ENCODE peak calls at places on chromosomes 11 and 22, in four cellular contexts. B, T, G and N are unnamed samples. For H3K4me1, the result is how much of the 10 kb centered on the place peaks cover.

GRCh38 chr22:30381250-30381649 is 6.0 kb downstream of the RNF215 start:
- DNase-seq in B (no peak), T (no peak), G (no peak), N (no peak)

GRCh38 chr11:1926156-1927031 is 6.9 kb downstream of the TNNT3 start:
- DNase-seq in B (no peak), T (no peak), G (no peak), N (no peak)

GRCh38 chr11:3666023-3666530 is 5.1 kb downstream of the CHRNA10 start:
- DNase-seq in B (no peak), T (no peak), G (no peak), N (no peak)

GRCh38 chr11:69983571-69983877 is 94.6 kb upstream of the ANO1 start:
- DNase-seq in B (no peak), T (no peak), G (no peak), N (no peak)

GRCh38 chr22:26174280-26174679 is 5.0 kb downstream of the SEZ6L start:
- DNase-seq in B (no peak), T (no peak), G (no peak), N (no peak)

GRCh38 chr11:124415356-124415923 is 9.2 kb downstream of the OR8B4 start:
- DNase-seq in B (no peak), T (no peak), G (no peak), N (no peak)

GRCh38 chr11:76251576-76251975 is 45.3 kb upstream of the WNT11 start:
- DNase-seq in B (no peak), T (no peak), G (no peak), N (no peak)

GRCh38 chr11:21933095-21933494 is 259.8 kb upstream of the ANO5 start:
- DNase-seq in B (no peak), T (no peak), G (no peak), N (no peak)

GRCh38 chr11:72239296-72239848 is 4.6 kb downstream of the PHOX2A start:
- DNase-seq in B (no peak), T (peak), G (peak), N (peak)

GRCh38 chr11:94909371-94909820 is 64.0 kb downstream of the CWC15 start:
- DNase-seq in B (no peak), T (no peak), G (no peak), N (no peak)

GRCh38 chr11:76806608-76807205 is 23.6 kb downstream of the TSKU start:
- DNase-seq in B (no peak), T (no peak), G (no peak), N (no peak)

GRCh38 chr11:121520243-121521144 is 67.7 kb upstream of the SORL1-AS1 start:
- DNase-seq in B (peak), T (no peak), G (no peak), N (no peak)

GRCh38 chr11:95516786-95517185 is 272.8 kb downstream of the FAM76B start:
- DNase-seq in B (peak), T (no peak), G (no peak), N (no peak)

GRCh38 chr11:31725176-31725575 is 85.9 kb downstream of the PAX6 start:
- DNase-seq in B (no peak), T (no peak), G (no peak), N (no peak)

GRCh38 chr11:72758690-72759389 is 6.6 kb upstream of the ARAP1 start:
- DNase-seq in B (no peak), T (no peak), G (no peak), N (no peak)

GRCh38 chr11:19670030-19670761 is 42.4 kb upstream of the NAV2 start:
- DNase-seq in B (no peak), T (no peak), G (no peak), N (no peak)

GRCh38 chr22:37896181-37896592 is 9.9 kb upstream of the MICALL1 start:
- DNase-seq in B (peak), T (no peak), G (no peak), N (no peak)

GRCh38 chr11:58654079-58654907 is 31.8 kb downstream of the CNTF start:
- DNase-seq in B (no peak), T (peak), G (peak), N (peak)

GRCh38 chr22:40533712-40534378 is 102.7 kb downstream of the MRTFA start:
- DNase-seq in B (peak), T (no peak), G (no peak), N (no peak)

GRCh38 chr22:35638408-35638807 is 9.8 kb upstream of the APOL6 start:
- DNase-seq in B (no peak), T (peak), G (peak), N (peak)

GRCh38 chr11:115493905-115494304 is 10.3 kb downstream of the CADM1 start:
- DNase-seq in B (no peak), T (no peak), G (no peak), N (no peak)

GRCh38 chr11:66218846-66219620 is 49.4 kb upstream of the RAB1B start:
- DNase-seq in B (no peak), T (no peak), G (peak), N (no peak)

GRCh38 chr11:15695096-15695721 is 580.5 kb downstream of the INSC start:
- DNase-seq in B (no peak), T (no peak), G (no peak), N (no peak)

GRCh38 chr11:66280428-66280827 is 2.5 kb downstream of the CNIH2 start:
- DNase-seq in B (no peak), T (no peak), G (no peak), N (no peak)

GRCh38 chr22:32607086-32607485 is 132.5 kb downstream of the FBXO7 start:
- DNase-seq in B (no peak), T (no peak), G (peak), N (no peak)

GRCh38 chr11:75576017-75576416 is 14.0 kb downstream of the SERPINH1 start:
- DNase-seq in B (no peak), T (no peak), G (no peak), N (no peak)

GRCh38 chr11:120344302-120345004 is 8.2 kb downstream of the ARHGEF12 start:
- DNase-seq in B (peak), T (no peak), G (no peak), N (no peak)

GRCh38 chr11:110629594-110629993 is 82.6 kb downstream of the ARHGAP20 start:
- DNase-seq in B (no peak), T (peak), G (no peak), N (no peak)

GRCh38 chr11:118913411-118914125 is 12.2 kb downstream of the BCL9L start:
- DNase-seq in B (no peak), T (peak), G (no peak), N (no peak)

GRCh38 chr11:10486161-10486840 is 31.2 kb downstream of the AMPD3 start:
- DNase-seq in B (no peak), T (no peak), G (no peak), N (no peak)

GRCh38 chr11:105767945-105768344 is 158.1 kb downstream of the GRIA4 start:
- DNase-seq in B (no peak), T (no peak), G (no peak), N (no peak)

GRCh38 chr22:40521046-40521445 is 115.5 kb downstream of the MRTFA start:
- DNase-seq in B (no peak), T (no peak), G (no peak), N (no peak)

GRCh38 chr11:128022007-128022368 is 565.4 kb downstream of the ETS1 start:
- DNase-seq in B (no peak), T (no peak), G (no peak), N (no peak)

GRCh38 chr22:22400964-22401363 is 107.6 kb downstream of the ZNF280B start:
- DNase-seq in B (no peak), T (no peak), G (no peak), N (no peak)

GRCh38 chr22:27474711-27475547 is 326.6 kb downstream of the MN1 start:
- DNase-seq in B (peak), T (no peak), G (no peak), N (no peak)

GRCh38 chr11:123272565-123272964 is 77.5 kb upstream of the CLMP start:
- DNase-seq in B (peak), T (no peak), G (no peak), N (no peak)

GRCh38 chr11:15145151-15145550 is 30.4 kb downstream of the INSC start:
- DNase-seq in B (no peak), T (no peak), G (no peak), N (no peak)

GRCh38 chr11:11845551-11845950 is 3.8 kb downstream of the USP47 start:
- DNase-seq in B (no peak), T (no peak), G (no peak), N (no peak)
- H3K4me1 ChIP-seq in B (under half), T (half or more), G (half or more), N (under half)

DNA sequence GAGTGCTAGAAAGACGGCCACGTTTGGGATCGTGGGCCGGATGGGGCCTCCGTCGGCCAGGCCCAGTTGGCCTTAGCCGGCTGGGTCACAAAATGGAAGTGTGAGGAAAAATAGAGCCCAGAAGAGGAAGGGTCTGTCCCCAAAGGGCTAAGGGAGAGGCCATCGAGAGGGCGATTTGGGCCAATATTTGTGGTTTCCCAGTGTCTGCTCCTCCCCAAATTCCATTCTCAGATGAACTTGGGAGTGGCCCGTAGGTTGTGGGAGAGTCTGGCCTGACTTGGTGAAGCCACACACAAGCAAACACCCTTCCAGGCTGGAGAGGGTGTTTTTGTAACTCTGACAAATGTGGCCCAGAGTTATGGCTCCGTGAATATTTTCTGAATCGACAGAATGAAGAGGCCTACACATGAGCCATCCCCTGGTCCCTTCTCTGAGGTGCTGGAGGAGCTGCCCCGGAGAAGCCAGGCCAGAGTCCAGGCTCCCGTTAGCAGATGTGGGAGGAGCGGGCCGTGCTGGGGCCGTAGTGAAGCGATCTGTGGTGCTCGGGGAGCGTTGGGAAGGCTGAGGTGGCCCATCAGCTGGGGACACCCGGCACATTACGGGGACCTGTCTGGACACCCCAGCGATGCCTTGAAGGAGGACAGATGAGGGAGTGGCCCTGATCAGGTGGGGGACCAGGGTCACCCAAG is 73.5 kb upstream of the PPARA start:
- DNase-seq in B (no peak), T (peak), G (peak), N (peak)
- H3K4me1 ChIP-seq in B (under half), T (half or more), G (half or more), N (under half)

GRCh38 chr11:86673055-86673843 is 833 bp upstream of the ME3 start:
- DNase-seq in B (no peak), T (no peak), G (no peak), N (no peak)
- H3K4me1 ChIP-seq in B (under half), T (under half), G (under half), N (under half)

DNA sequence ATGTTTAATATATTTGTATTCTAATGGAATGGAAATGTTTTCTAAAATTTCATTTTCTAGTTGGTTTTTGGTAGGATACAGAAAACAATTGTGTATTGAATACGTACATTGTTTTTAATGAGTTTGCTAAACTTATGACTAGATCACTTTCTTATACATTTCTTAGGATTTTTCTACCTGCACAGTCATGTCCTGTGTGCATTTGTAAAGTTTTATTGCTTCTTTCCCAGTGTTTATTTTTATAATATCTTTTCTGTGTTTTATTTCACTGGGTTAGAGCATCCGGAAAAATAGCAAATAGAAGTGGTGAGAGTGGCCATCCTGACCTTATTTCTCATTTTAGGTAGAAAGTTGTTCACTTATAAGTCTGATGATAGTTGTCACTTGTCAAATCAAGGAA is 103.6 kb downstream of the TMEM135 start:
- DNase-seq in B (no peak), T (no peak), G (no peak), N (no peak)
- H3K4me1 ChIP-seq in B (under half), T (under half), G (under half), N (under half)

GRCh38 chr11:67301951-67302516 is 1.3 kb upstream of the SSH3 start:
- DNase-seq in B (no peak), T (peak), G (peak), N (peak)
- H3K4me1 ChIP-seq in B (under half), T (under half), G (under half), N (under half)

DNA sequence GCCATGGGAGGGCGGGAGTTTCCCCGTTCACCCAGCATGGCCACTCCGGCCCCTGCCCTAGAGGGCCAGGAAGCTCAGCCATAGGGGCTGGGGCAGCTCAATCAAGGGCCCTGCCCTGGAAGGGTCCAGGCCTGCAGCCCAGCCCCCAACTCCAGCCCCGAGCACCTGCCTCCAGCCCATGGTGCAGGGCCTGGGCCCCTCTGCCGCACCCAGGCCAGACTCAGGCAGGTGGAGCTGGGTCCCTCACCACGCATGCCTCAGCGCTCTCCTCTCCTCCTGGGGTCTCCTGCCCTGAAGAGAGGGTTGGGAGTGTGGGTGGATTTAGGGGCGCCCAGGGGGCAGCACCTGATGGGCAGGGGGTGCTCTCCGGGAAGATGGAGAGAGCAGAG is 13.1 kb downstream of the MLC1 start:
- DNase-seq in B (no peak), T (no peak), G (no peak), N (no peak)
- H3K4me1 ChIP-seq in B (under half), T (under half), G (under half), N (under half)

GRCh38 chr11:12458042-12458441 is 80.7 kb downstream of the PARVA start:
- DNase-seq in B (no peak), T (no peak), G (no peak), N (no peak)
- H3K4me1 ChIP-seq in B (under half), T (under half), G (under half), N (under half)